ENCODE peak calls at places on chromosomes 11 and 22, in eight cellular contexts. S is GM12878, G is endothelial cell of umbilical vein, B is SK-N-SH, A is HCT116, V is H1, O is HepG2, L is K562. Z is an unnamed sample.

GRCh38 chr11:121372028-121372427 is 79.5 kb downstream of the SC5D start:
- DNase-seq in S (no peak), G (no peak), B (no peak), A (no peak), V (no peak), O (no peak), L (no peak), Z (no peak)

GRCh38 chr22:17436981-17437410 is 67.7 kb downstream of the CECR2 start:
- DNase-seq in S (no peak), G (no peak), B (no peak), A (no peak), V (no peak), O (no peak), L (no peak), Z (no peak)

GRCh38 chr11:68012843-68013610 is 2.9 kb downstream of the ALDH3B1 start:
- DNase-seq in S (no peak), G (no peak), B (no peak), A (peak; percentile 80), V (no peak), O (peak; percentile 96), L (no peak), Z (no peak)

GRCh38 chr11:68328374-68329091 is 16.1 kb downstream of the LRP5 start:
- DNase-seq in S (no peak), G (peak; percentile 84), B (peak; percentile 87), A (no peak), V (no peak), O (peak; percentile 86), L (no peak), Z (no peak)

GRCh38 chr11:16606784-16607674 is 131.4 kb upstream of the C11orf58 start:
- DNase-seq in S (no peak), G (no peak), B (peak; percentile 77), A (no peak), V (peak; percentile 72), O (no peak), L (peak; percentile 47), Z (no peak)

GRCh38 chr11:2527621-2528291 is 82.9 kb downstream of the KCNQ1 start:
- DNase-seq in S (no peak), G (no peak), B (no peak), A (no peak), V (no peak), O (no peak), L (no peak), Z (no peak)

GRCh38 chr11:55172734-55173415 is 89.1 kb upstream of the TRIM48 start:
- DNase-seq in S (no peak), G (no peak), B (no peak), A (no peak), V (no peak), O (no peak), L (no peak), Z (no peak)

GRCh38 chr11:125946712-125947418 is 1.0 kb downstream of the VSIG10L2 start:
- DNase-seq in S (no peak), G (no peak), B (no peak), A (no peak), V (no peak), O (no peak), L (no peak), Z (no peak)

GRCh38 chr22:50729391-50730012 is 8.5 kb upstream of the ACR start:
- DNase-seq in S (no peak), G (no peak), B (no peak), A (no peak), V (no peak), O (no peak), L (no peak), Z (no peak)

GRCh38 chr11:119207607-119208006 is 1.5 kb downstream of the CBL start:
- DNase-seq in S (no peak), G (no peak), B (no peak), A (no peak), V (no peak), O (no peak), L (no peak), Z (no peak)

GRCh38 chr11:119207300-119207570 is 1.1 kb downstream of the CBL start:
- DNase-seq in S (no peak), G (peak; percentile 35), B (no peak), A (no peak), V (no peak), O (no peak), L (no peak), Z (no peak)

GRCh38 chr11:119205080-119205479 is 1.1 kb upstream of the CBL start:
- DNase-seq in S (no peak), G (no peak), B (no peak), A (no peak), V (no peak), O (no peak), L (no peak), Z (no peak)

GRCh38 chr11:119205574-119206511 is at the start of gene CBL:
- DNase-seq in S (peak; percentile 47), G (peak; percentile 90), B (peak; percentile 98), A (peak; percentile 78), V (peak; percentile 99), O (peak; percentile 80), L (peak; percentile 96), Z (peak; percentile 35)

DNA sequence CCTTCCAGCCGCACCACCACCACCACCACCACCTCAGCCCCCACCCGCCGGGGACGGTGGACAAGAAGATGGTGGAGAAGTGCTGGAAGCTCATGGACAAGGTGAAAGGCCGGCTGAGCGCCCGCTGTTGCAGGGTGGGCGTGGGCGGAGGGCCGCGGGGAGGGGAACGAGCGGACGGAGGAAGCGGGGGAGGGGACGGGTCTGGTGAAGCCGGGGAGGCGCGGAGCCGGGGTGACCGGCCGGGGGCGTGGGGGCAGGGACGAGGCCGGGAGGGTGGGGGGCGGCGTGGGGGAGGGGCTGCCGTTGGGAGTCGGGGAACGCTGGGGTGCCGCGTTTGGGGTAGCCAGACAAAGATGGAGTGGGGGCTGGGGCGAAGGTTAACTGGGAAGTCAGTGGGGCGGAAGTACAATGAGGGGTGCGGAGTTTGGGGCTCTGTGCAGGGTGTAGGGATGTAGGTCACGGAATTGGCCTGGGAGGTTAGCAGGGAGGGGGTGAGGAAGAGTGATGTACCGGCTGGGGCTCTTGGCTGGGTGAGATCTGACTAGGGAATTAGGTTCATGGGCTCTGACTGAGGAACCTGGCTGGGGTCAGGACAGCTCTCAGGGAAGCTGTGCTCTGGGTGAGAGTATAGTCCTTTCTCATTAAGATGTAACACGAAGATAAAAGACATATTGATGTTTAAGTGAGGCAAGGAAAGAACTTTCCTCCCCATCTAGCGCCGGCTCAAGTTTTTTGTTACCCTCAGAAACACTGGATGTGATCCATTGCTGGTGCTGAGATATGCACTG is 567 bp downstream of the CBL start:
- DNase-seq in S (no peak), G (no peak), B (peak; percentile 81), A (no peak), V (peak; percentile 81), O (no peak), L (peak; percentile 83), Z (no peak)
- TF ChIP-seq POLR2AphosphoS5 in S (no peak), G (no peak), B (no peak), A (no peak), V (no peak), O (no peak), L (no peak), Z (no peak)

GRCh38 chr11:35661539-35661938 is 1.0 kb upstream of the TRIM44 start:
- DNase-seq in S (no peak), G (no peak), B (no peak), A (no peak), V (no peak), O (no peak), L (no peak), Z (no peak)
- H3K9ac ChIP-seq in S (peak overlapping the region; percentile 65), G (no peak overlapping the region), B (no peak overlapping the region), A (peak overlapping the region; percentile 66), V (no peak overlapping the region), O (peak overlapping the region; percentile 82), L (no peak overlapping the region), Z (no peak overlapping the region)

GRCh38 chr11:128904303-128904871 is 13.2 kb downstream of the KCNJ5 start:
- DNase-seq in S (no peak), G (no peak), B (no peak), A (no peak), V (no peak), O (no peak), L (no peak), Z (no peak)
- H3K4me3 ChIP-seq in S (peak overlapping the region; percentile 19), G (no peak overlapping the region), B (no peak overlapping the region), A (no peak overlapping the region), V (no peak overlapping the region), O (no peak overlapping the region), L (no peak overlapping the region), Z (peak overlapping the region; percentile 86)

GRCh38 chr11:108122166-108122628 is 830 bp downstream of the ACAT1 start:
- DNase-seq in S (no peak), G (no peak), B (peak; percentile 10), A (no peak), V (no peak), O (no peak), L (no peak), Z (no peak)
- TF ChIP-seq POLR2AphosphoS5 in S (no peak), G (no peak), B (no peak), A (no peak), V (no peak), O (no peak), L (peak; percentile 11), Z (no peak)

DNA sequence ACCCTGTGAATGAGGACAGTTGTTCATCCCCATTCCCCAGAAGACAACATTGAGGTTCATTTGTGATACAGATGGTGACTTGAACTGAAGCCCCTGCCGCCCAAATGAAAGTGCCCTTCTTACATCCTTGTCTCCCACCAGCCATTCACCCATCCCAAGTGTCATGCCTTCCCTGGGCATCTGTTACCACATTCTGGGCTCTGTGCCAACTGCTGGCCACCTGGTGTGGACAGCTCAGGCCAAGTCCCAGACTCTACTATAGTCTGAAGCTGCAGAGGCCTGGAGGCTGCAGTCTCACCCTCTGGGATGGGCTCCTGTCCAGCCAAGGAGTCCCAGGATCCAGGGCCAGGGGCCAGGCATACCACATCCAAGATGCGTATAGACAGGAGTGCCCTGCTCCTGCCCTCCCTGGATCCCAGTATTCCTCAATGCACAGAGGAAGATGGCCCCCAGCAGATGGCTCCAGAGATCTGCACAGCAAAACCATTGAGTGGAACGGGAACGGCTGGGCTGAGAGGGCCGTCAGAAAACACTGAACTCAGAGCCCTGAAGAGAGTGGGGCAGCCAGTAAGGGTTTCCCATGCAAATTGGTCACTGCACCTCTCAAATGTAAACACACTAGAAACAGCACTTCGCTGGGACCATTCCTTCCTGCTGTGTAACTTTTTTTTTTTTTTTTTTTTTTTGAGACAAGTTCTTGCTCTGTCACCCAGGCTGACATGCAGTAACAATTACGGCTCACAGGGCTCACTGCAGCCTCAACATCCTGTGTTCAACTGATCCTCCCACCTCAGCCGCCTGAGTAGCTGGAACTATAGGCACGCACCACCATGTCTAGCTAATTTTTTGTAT is 22.8 kb downstream of the ARRB1 start:
- DNase-seq in S (peak; percentile 69), G (peak; percentile 84), B (peak; percentile 87), A (peak; percentile 35), V (peak; percentile 65), O (peak; percentile 78), L (peak; percentile 56), Z (no peak)
- H3K9ac ChIP-seq in S (no peak overlapping the region), G (no peak overlapping the region), B (no peak overlapping the region), A (no peak overlapping the region), V (no peak overlapping the region), O (no peak overlapping the region), L (peak overlapping the region; percentile 61), Z (no peak overlapping the region)

Z was measured in SK-N-MC.